ENCODE peak calls at places on chromosome 2, in six cellular contexts. L is aorta, O is activated B cell treated with CpG ODN at 0.5 μM for 24 hours, P is left lung, S is upper lobe of left lung, R is HCT116. Q is an unnamed sample.

GRCh38 chr2:43210467-43211303 is 15.7 kb downstream of the ZFP36L2 start:
- ATAC-seq in L (peak), O (peak), P (peak), S (peak), R (no peak), Q (peak)

GRCh38 chr2:141517180-141517851 is 613.5 kb downstream of the LRP1B start:
- ATAC-seq in L (no peak), O (no peak), P (no peak), S (no peak), R (no peak), Q (no peak)

GRCh38 chr2:112728384-112729175 is 7.8 kb downstream of the NT5DC4 start:
- ATAC-seq in L (no peak), O (no peak), P (no peak), S (no peak), R (no peak), Q (no peak)

GRCh38 chr2:136281281-136282117 is 163.6 kb upstream of the CXCR4 start:
- ATAC-seq in L (no peak), O (peak), P (no peak), S (no peak), R (no peak), Q (peak)

GRCh38 chr2:241909769-241910168 is 40.2 kb downstream of the RTP5 start:
- ATAC-seq in L (no peak), O (no peak), P (no peak), S (no peak), R (no peak), Q (no peak)

GRCh38 chr2:44367591-44367990 is 5.8 kb downstream of the CAMKMT start:
- ATAC-seq in L (no peak), O (no peak), P (no peak), S (no peak), R (no peak), Q (peak)

GRCh38 chr2:150486539-150487484 is 655 bp downstream of the RND3 start:
- ATAC-seq in L (peak), O (no peak), P (peak), S (peak), R (peak), Q (no peak)

GRCh38 chr2:10983711-10984110 is 72.0 kb downstream of the KCNF1 start:
- ATAC-seq in L (no peak), O (no peak), P (no peak), S (no peak), R (no peak), Q (no peak)

Q was measured in activated T-helper 17 cell treated with anti-CD3 and anti-CD28 coated beads, Interleukin-2, amount 50 U/mL, for 72 hours.